ENCODE peak calls at places on chromosomes 3 and 15, in seven cellular contexts. P is A673, D is H1, Y is GM23338, U is GM23248, S is mammary epithelial cell, Q is hepatocyte. T is an unnamed sample.

GRCh38 chr15:94683912-94684311 is 452.6 kb downstream of the MCTP2 start:
- DNase-seq in P (no peak), D (no peak), Y (no peak), U (no peak), S (no peak), Q (no peak), T (no peak)

GRCh38 chr3:14780927-14781507 is 37.7 kb upstream of the FGD5 start:
- DNase-seq in P (peak; percentile 46), D (peak; percentile 85), Y (peak; percentile 94), U (peak; percentile 71), S (peak; percentile 39), Q (peak; percentile 82), T (no peak)

GRCh38 chr3:5037828-5038227 is 58.6 kb downstream of the BHLHE40 start:
- DNase-seq in P (no peak), D (no peak), Y (no peak), U (no peak), S (no peak), Q (no peak), T (no peak)

GRCh38 chr3:176041812-176042211 is 1155.5 kb downstream of the TBL1XR1 start:
- DNase-seq in P (no peak), D (no peak), Y (no peak), U (peak; percentile 43), S (no peak), Q (no peak), T (no peak)

GRCh38 chr15:25799906-25800700 is 63.0 kb downstream of the ATP10A start:
- DNase-seq in P (no peak), D (peak; percentile 44), Y (no peak), U (no peak), S (no peak), Q (no peak), T (no peak)

GRCh38 chr15:48145923-48146322 is 25.1 kb downstream of the SLC24A5 start:
- DNase-seq in P (no peak), D (no peak), Y (no peak), U (no peak), S (no peak), Q (no peak), T (no peak)

GRCh38 chr3:129037093-129037419 is 23.5 kb upstream of the GP9 start:
- DNase-seq in P (no peak), D (no peak), Y (no peak), U (no peak), S (no peak), Q (no peak), T (no peak)

GRCh38 chr3:87614998-87615397 is 338.6 kb upstream of the POU1F1 start:
- DNase-seq in P (no peak), D (no peak), Y (peak; percentile 39), U (no peak), S (no peak), Q (no peak), T (no peak)

GRCh38 chr15:26691249-26691648 is 81.6 kb downstream of the GABRB3 start:
- DNase-seq in P (no peak), D (no peak), Y (peak; percentile 87), U (no peak), S (no peak), Q (no peak), T (no peak)

GRCh38 chr3:127690823-127691452 is 18.2 kb downstream of the ABTB1 start:
- DNase-seq in P (peak; percentile 36), D (peak; percentile 62), Y (peak; percentile 79), U (peak; percentile 80), S (peak; percentile 66), Q (peak; percentile 73), T (no peak)

GRCh38 chr3:171745577-171746319 is 64.5 kb downstream of the PLD1 start:
- DNase-seq in P (no peak), D (no peak), Y (no peak), U (no peak), S (no peak), Q (no peak), T (no peak)

GRCh38 chr15:58274885-58275284 is 136.7 kb downstream of the AQP9 start:
- DNase-seq in P (no peak), D (no peak), Y (no peak), U (no peak), S (no peak), Q (no peak), T (no peak)

GRCh38 chr15:61759639-61760038 is 300.6 kb downstream of the VPS13C start:
- DNase-seq in P (no peak), D (no peak), Y (no peak), U (no peak), S (no peak), Q (no peak), T (no peak)

GRCh38 chr3:44058868-44059203 is 182.8 kb upstream of the TOPAZ1 start:
- DNase-seq in P (no peak), D (no peak), Y (no peak), U (no peak), S (no peak), Q (no peak), T (no peak)

GRCh38 chr3:133491481-133492059 is 81.9 kb upstream of the CDV3 start:
- DNase-seq in P (no peak), D (no peak), Y (no peak), U (no peak), S (no peak), Q (no peak), T (no peak)

GRCh38 chr15:60379466-60380274 is 18.1 kb downstream of the ANXA2 start:
- DNase-seq in P (peak; percentile 91), D (no peak), Y (peak; percentile 30), U (peak; percentile 99), S (peak; percentile 93), Q (peak; percentile 83), T (no peak)

GRCh38 chr15:67827561-67828378 is 2.5 kb downstream of the SKOR1 start:
- DNase-seq in P (no peak), D (peak; percentile 70), Y (peak; percentile 65), U (no peak), S (no peak), Q (no peak), T (no peak)

GRCh38 chr15:67825880-67826716 is 789 bp downstream of the SKOR1 start:
- DNase-seq in P (no peak), D (peak; percentile 71), Y (peak; percentile 64), U (no peak), S (no peak), Q (no peak), T (no peak)

GRCh38 chr15:67824900-67825879 is at the start of gene SKOR1:
- DNase-seq in P (no peak), D (peak; percentile 79), Y (peak; percentile 90), U (peak; percentile 70), S (no peak), Q (peak; percentile 62), T (no peak)

GRCh38 chr15:67828379-67828968 is 3.2 kb downstream of the SKOR1 start:
- DNase-seq in P (no peak), D (no peak), Y (peak; percentile 47), U (no peak), S (no peak), Q (no peak), T (no peak)

GRCh38 chr15:67826717-67827560 is 1.6 kb downstream of the SKOR1 start:
- DNase-seq in P (no peak), D (peak; percentile 69), Y (peak; percentile 45), U (no peak), S (no peak), Q (no peak), T (no peak)
- TF ChIP-seq EZH2 in P (peak; percentile 80), D (no peak), Y (peak; percentile 93), U (no peak), S (no peak), Q (no peak), T (peak; percentile 56)

GRCh38 chr3:170644711-170645110 is 58.8 kb upstream of the SLC7A14 start:
- DNase-seq in P (no peak), D (no peak), Y (no peak), U (peak; percentile 11), S (no peak), Q (no peak), T (no peak)

GRCh38 chr3:170640737-170641171 is 54.9 kb upstream of the SLC7A14 start:
- DNase-seq in P (no peak), D (no peak), Y (no peak), U (no peak), S (no peak), Q (no peak), T (no peak)

GRCh38 chr3:170641510-170642236 is 55.8 kb upstream of the SLC7A14 start:
- DNase-seq in P (no peak), D (no peak), Y (no peak), U (peak; percentile 62), S (no peak), Q (no peak), T (no peak)

GRCh38 chr3:170642882-170643601 is 57.2 kb upstream of the SLC7A14 start:
- DNase-seq in P (no peak), D (no peak), Y (no peak), U (no peak), S (no peak), Q (no peak), T (no peak)

GRCh38 chr3:170643831-170644230 is 58.0 kb upstream of the SLC7A14 start:
- DNase-seq in P (no peak), D (no peak), Y (no peak), U (no peak), S (no peak), Q (no peak), T (no peak)
- H3K27ac ChIP-seq in P (no peak overlapping the region), D (no peak overlapping the region), Y (no peak overlapping the region), U (no peak overlapping the region), S (no peak overlapping the region), Q (no peak overlapping the region), T (no peak overlapping the region)

GRCh38 chr15:89496155-89497098 is at the start of gene RHCG:
- DNase-seq in P (peak; percentile 56), D (peak; percentile 83), Y (peak; percentile 96), U (peak; percentile 59), S (peak; percentile 57), Q (peak; percentile 79), T (no peak)
- TF ChIP-seq EZH2 in P (no peak), D (peak; percentile 41), Y (no peak), U (peak; percentile 68), S (no peak), Q (no peak), T (no peak)

GRCh38 chr15:95684126-95684525 is 646.4 kb upstream of the NR2F2 start:
- DNase-seq in P (no peak), D (no peak), Y (no peak), U (no peak), S (no peak), Q (no peak), T (no peak)

GRCh38 chr15:95687686-95688085 is 642.8 kb upstream of the NR2F2 start:
- DNase-seq in P (no peak), D (no peak), Y (no peak), U (no peak), S (peak; percentile 4), Q (no peak), T (no peak)

GRCh38 chr15:95682129-95682528 is 648.4 kb upstream of the NR2F2 start:
- DNase-seq in P (no peak), D (no peak), Y (no peak), U (no peak), S (no peak), Q (no peak), T (no peak)

GRCh38 chr15:95687056-95687455 is 643.4 kb upstream of the NR2F2 start:
- DNase-seq in P (no peak), D (no peak), Y (no peak), U (no peak), S (no peak), Q (no peak), T (no peak)

DNA sequence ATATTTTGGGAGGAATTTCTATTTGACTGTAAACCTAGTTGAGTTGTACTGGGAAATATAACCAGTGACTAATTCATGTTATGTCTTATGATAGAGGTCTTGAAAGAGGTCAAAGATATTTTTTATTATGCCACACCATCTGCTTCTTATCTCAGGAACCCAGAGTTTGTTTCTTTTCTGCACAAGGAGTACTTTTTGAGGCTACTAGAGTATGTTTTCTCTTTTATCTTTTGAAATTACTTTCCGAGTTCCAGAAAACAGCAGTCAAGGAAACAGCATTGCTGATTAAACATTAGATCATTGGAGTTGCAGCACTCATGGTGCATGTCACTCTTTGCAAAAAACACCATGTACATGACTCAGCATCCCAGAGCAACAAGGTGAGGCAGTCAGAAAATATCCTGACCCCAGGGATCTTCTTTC is 645.8 kb upstream of the NR2F2 start:
- DNase-seq in P (no peak), D (no peak), Y (no peak), U (peak; percentile 90), S (peak; percentile 87), Q (peak; percentile 48), T (peak; percentile 52)
- H3K27ac ChIP-seq in P (no peak overlapping the region), D (no peak overlapping the region), Y (no peak overlapping the region), U (peak overlapping the region; percentile 69), S (peak overlapping the region; percentile 88), Q (peak overlapping the region; percentile 8), T (peak overlapping the region; percentile 68)